ENCODE peak calls at places on chromosome 3, in four cellular contexts. D is stimulated activated naive CD8-positive, alpha-beta T cell treated with anti-CD3 and anti-CD28 coated beads, Interleukin-15, amount 100 ng/mL, for 72 hours; A is GM23338; U is naive thymus-derived CD4-positive, alpha-beta T cell. X is an unnamed sample.

GRCh38 chr3:10259798-10260197 is 11.5 kb downstream of the TATDN2 start:
- ATAC-seq in U (no peak), D (no peak), A (no peak), X (no peak)

GRCh38 chr3:148585671-148586379 is 111.9 kb upstream of the AGTR1 start:
- ATAC-seq in A (no peak), U (no peak), D (no peak), X (no peak)

GRCh38 chr3:36677331-36678007 is 86.9 kb downstream of the DCLK3 start:
- ATAC-seq in D (no peak), A (no peak), U (no peak), X (peak; percentile 64)

GRCh38 chr3:188720636-188721035 is 451.1 kb upstream of the TPRG1 start:
- ATAC-seq in A (no peak), D (peak; percentile 80), U (peak; percentile 57), X (no peak)

GRCh38 chr3:70003119-70003518 is 3.6 kb downstream of the SAMMSON start:
- ATAC-seq in A (no peak), D (no peak), U (no peak), X (no peak)

GRCh38 chr3:16427309-16427965 is 86.1 kb downstream of the RFTN1 start:
- ATAC-seq in U (peak; percentile 22), A (no peak), D (no peak), X (no peak)

GRCh38 chr3:102068327-102068726 is 219.0 kb downstream of the NFKBIZ start:
- ATAC-seq in D (peak; percentile 28), A (no peak), U (no peak), X (no peak)

GRCh38 chr3:53570709-53571108 is 76.3 kb downstream of the CACNA1D start:
- ATAC-seq in D (no peak), A (no peak), U (no peak), X (no peak)

GRCh38 chr3:152430223-152431002 is 161.7 kb downstream of the MBNL1 start:
- ATAC-seq in D (no peak), U (no peak), A (no peak), X (no peak)

GRCh38 chr3:169610888-169611291 is 52.6 kb downstream of the MECOM start:
- ATAC-seq in U (no peak), A (no peak), D (no peak), X (peak; percentile 9)

GRCh38 chr3:186354100-186354499 is 7.9 kb downstream of the DGKG start:
- ATAC-seq in A (no peak), D (no peak), U (no peak), X (no peak)

GRCh38 chr3:47399531-47400270 is 18.9 kb downstream of the PTPN23 start:
- ATAC-seq in U (no peak), D (no peak), A (no peak), X (no peak)

GRCh38 chr3:108661699-108662098 is 72.2 kb downstream of the DZIP3 start:
- ATAC-seq in U (no peak), A (no peak), D (no peak), X (no peak)

GRCh38 chr3:62992520-62992919 is 117.3 kb upstream of the CADPS start:
- ATAC-seq in U (no peak), D (no peak), A (no peak), X (no peak)